ENCODE peak calls at places on chromosomes 13 and 19, in five cellular contexts. E, C, B, V and I are unnamed samples.

GRCh38 chr13:97978661-97979450 is 25.4 kb downstream of the IPO5 start:
- DNase-seq in C (no peak), B (no peak), V (peak; percentile 28), E (no peak), I (no peak)

GRCh38 chr13:21031594-21031993 is 29.8 kb downstream of the LATS2 start:
- DNase-seq in V (no peak), B (no peak), C (no peak), E (no peak), I (no peak)

GRCh38 chr13:60402022-60402421 is 5.0 kb downstream of the TDRD3 start:
- DNase-seq in E (no peak), V (peak; percentile 5), B (no peak), C (no peak), I (no peak)

GRCh38 chr19:56294557-56294956 is 20.1 kb downstream of the ZSCAN5A start:
- DNase-seq in B (no peak), E (no peak), C (no peak), V (peak; percentile 15), I (no peak)

GRCh38 chr13:96781141-96781540 is 213.1 kb downstream of the OXGR1 start:
- DNase-seq in V (no peak), B (no peak), E (no peak), C (no peak), I (no peak)

GRCh38 chr13:76884167-76884566 is 2.0 kb downstream of the KCTD12 start:
- DNase-seq in V (no peak), E (peak; percentile 67), C (peak; percentile 31), B (peak; percentile 64), I (peak; percentile 32)

GRCh38 chr19:29524201-29524911 is 1.4 kb upstream of the VSTM2B start:
- DNase-seq in C (no peak), V (no peak), B (no peak), E (no peak), I (no peak)

GRCh38 chr13:99617474-99618255 is 116.4 kb downstream of the TM9SF2 start:
- DNase-seq in V (peak; percentile 38), E (peak; percentile 12), C (no peak), B (peak; percentile 50), I (no peak)

GRCh38 chr19:10516671-10517286 is 468 bp downstream of the S1PR5 start:
- DNase-seq in C (no peak), B (no peak), E (no peak), V (no peak), I (no peak)

GRCh38 chr19:44164327-44164672 is 600 bp upstream of the ZNF226 start:
- DNase-seq in B (peak; percentile 18), V (no peak), C (no peak), E (no peak), I (no peak)

GRCh38 chr13:28268800-28269223 is 130.5 kb downstream of the PAN3 start:
- DNase-seq in B (no peak), V (no peak), E (no peak), C (no peak), I (peak; percentile 84)

GRCh38 chr19:43820098-43820860 is 6.8 kb upstream of the ZNF283 start:
- DNase-seq in E (peak; percentile 31), C (peak; percentile 45), B (peak; percentile 41), V (peak; percentile 42), I (no peak)

GRCh38 chr13:28299941-28300340 is 161.6 kb downstream of the PAN3 start:
- DNase-seq in B (no peak), C (no peak), E (no peak), V (no peak), I (no peak)

GRCh38 chr19:22610121-22610520 is 24.0 kb upstream of the ZNF492 start:
- DNase-seq in E (no peak), C (no peak), B (no peak), V (no peak), I (no peak)

GRCh38 chr19:2274937-2275535 is 6.9 kb downstream of the PEAK3 start:
- DNase-seq in V (peak; percentile 64), C (peak; percentile 67), B (peak; percentile 85), E (peak; percentile 84), I (no peak)

GRCh38 chr13:101845501-101846012 is 393.1 kb downstream of the ITGBL1 start:
- DNase-seq in C (no peak), B (no peak), V (peak; percentile 3), E (no peak), I (no peak)

GRCh38 chr13:43261018-43261417 is 237.6 kb downstream of the DNAJC15 start:
- DNase-seq in C (no peak), E (no peak), B (no peak), V (peak; percentile 90), I (no peak)

GRCh38 chr19:18173572-18174294 is at the start of gene IFI30:
- DNase-seq in V (no peak), E (peak; percentile 83), C (peak; percentile 77), B (peak; percentile 85), I (peak; percentile 92)

GRCh38 chr19:1765904-1766799 is 12.8 kb downstream of the ONECUT3 start:
- DNase-seq in C (no peak), V (no peak), B (no peak), E (no peak), I (no peak)

GRCh38 chr19:53102186-53102585 is 1.0 kb downstream of the ZNF160 start:
- DNase-seq in E (no peak), B (no peak), V (no peak), C (no peak), I (no peak)

GRCh38 chr13:24709186-24709913 is 29.1 kb downstream of the ATP12A start:
- DNase-seq in V (no peak), E (no peak), B (no peak), C (no peak), I (peak; percentile 44)

GRCh38 chr13:44815507-44816074 is 173.7 kb downstream of the NUFIP1 start:
- DNase-seq in C (no peak), V (peak; percentile 98), B (peak; percentile 24), E (no peak), I (no peak)

GRCh38 chr13:42720116-42720857 is 61.1 kb upstream of the FAM216B start:
- DNase-seq in B (peak; percentile 19), V (peak; percentile 99), C (no peak), E (peak; percentile 32), I (no peak)

GRCh38 chr19:41367848-41368301 is 3.9 kb upstream of the B9D2 start:
- DNase-seq in E (no peak), V (peak; percentile 96), B (no peak), C (no peak), I (no peak)

GRCh38 chr19:19434483-19435045 is 29.1 kb downstream of the GATAD2A start:
- DNase-seq in B (no peak), V (peak; percentile 39), C (peak; percentile 59), E (no peak), I (no peak)

GRCh38 chr13:108572782-108573211 is 56.6 kb upstream of the MYO16 start:
- DNase-seq in V (no peak), E (no peak), B (no peak), C (no peak), I (no peak)

GRCh38 chr13:85497652-85498051 is 301.6 kb downstream of the SLITRK6 start:
- DNase-seq in V (peak; percentile 97), C (no peak), B (no peak), E (no peak), I (no peak)

GRCh38 chr19:46368116-46368515 is 21.2 kb downstream of the PPP5C start:
- DNase-seq in B (no peak), V (no peak), C (no peak), E (no peak), I (no peak)

GRCh38 chr13:102677122-102677521 is 17.7 kb downstream of the METTL21C start:
- DNase-seq in V (no peak), E (no peak), B (no peak), C (no peak), I (no peak)

GRCh38 chr19:1672038-1672768 is 19.8 kb upstream of the TCF3 start:
- DNase-seq in V (peak; percentile 30), B (peak; percentile 41), E (peak; percentile 57), C (no peak), I (peak; percentile 72)

GRCh38 chr13:24670927-24671326 is 9.3 kb upstream of the ATP12A start:
- DNase-seq in C (no peak), E (peak; percentile 59), V (no peak), B (peak; percentile 62), I (no peak)

GRCh38 chr13:77339408-77339807 is 12.5 kb upstream of the MYCBP2 start:
- DNase-seq in B (no peak), E (no peak), V (no peak), C (no peak), I (peak; percentile 68)

GRCh38 chr13:21683034-21683733 is 12.3 kb downstream of the FGF9 start:
- DNase-seq in C (no peak), B (no peak), E (no peak), V (peak; percentile 88), I (no peak)

DNA sequence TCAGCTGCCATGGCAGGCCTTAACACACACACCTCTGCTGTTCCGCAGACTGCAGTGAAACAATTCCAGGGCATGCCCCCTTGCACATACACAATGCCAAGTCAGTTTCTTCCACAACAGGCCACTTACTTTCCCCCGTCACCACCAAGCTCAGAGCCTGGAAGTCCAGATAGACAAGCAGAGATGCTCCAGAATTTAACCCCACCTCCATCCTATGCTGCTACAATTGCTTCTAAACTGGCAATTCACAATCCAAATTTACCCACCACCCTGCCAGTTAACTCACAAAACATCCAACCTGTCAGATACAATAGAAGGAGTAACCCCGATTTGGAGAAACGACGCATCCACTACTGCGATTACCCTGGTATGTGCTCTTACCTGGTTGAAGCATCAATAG is 3.6 kb downstream of the KLF5 start:
- DNase-seq in V (no peak), E (no peak), B (no peak), C (no peak), I (no peak)
- H3K4me3 ChIP-seq in V (no peak overlapping the region), E (no peak overlapping the region), B (peak overlapping the region; percentile 77), C (no peak overlapping the region), I (no peak overlapping the region)

GRCh38 chr19:15454371-15454800 is 4.6 kb upstream of the WIZ start:
- DNase-seq in C (no peak), E (no peak), B (no peak), V (no peak), I (no peak)

GRCh38 chr19:15456871-15457700 is 7.3 kb downstream of the RASAL3 start:
- DNase-seq in E (peak; percentile 67), V (no peak), B (peak; percentile 71), C (no peak), I (no peak)

GRCh38 chr19:15455996-15456395 is 6.2 kb upstream of the WIZ start:
- DNase-seq in B (no peak), C (no peak), E (no peak), V (no peak), I (no peak)

GRCh38 chr19:15456441-15456840 is 6.7 kb upstream of the WIZ start:
- DNase-seq in C (no peak), E (no peak), B (no peak), V (no peak), I (no peak)

GRCh38 chr19:15457701-15458484 is 6.5 kb downstream of the RASAL3 start:
- DNase-seq in V (no peak), E (no peak), C (no peak), B (no peak), I (no peak)
- H3K4me3 ChIP-seq in V (no peak overlapping the region), E (no peak overlapping the region), C (no peak overlapping the region), B (no peak overlapping the region), I (no peak overlapping the region)

DNA sequence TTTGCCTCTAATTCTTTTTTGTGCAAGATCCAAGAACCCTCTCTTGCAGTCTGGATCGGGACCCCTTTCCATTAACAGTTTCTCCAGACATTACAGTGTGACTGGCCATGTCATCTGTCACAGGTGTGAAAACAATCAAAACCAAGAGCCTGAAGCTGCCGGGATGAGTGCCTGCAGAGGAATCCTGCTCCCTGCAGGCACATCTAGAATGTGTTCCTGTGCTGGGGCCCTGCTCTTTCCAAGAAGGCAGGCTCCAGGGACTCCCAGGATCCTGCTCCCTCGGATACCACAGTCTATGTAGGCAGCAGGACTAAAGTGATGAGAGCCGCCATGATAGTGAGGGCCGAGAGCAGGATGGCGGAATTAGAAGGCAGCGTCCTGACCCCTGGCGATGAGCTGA is 38.8 kb downstream of the CCDC169 start:
- DNase-seq in E (no peak), B (no peak), C (no peak), V (no peak), I (no peak)
- H3K4me3 ChIP-seq in E (no peak overlapping the region), B (no peak overlapping the region), C (no peak overlapping the region), V (no peak overlapping the region), I (no peak overlapping the region)

GRCh38 chr13:113210834-113211233 is 1.4 kb downstream of the CUL4A start:
- DNase-seq in B (no peak), E (no peak), V (no peak), C (no peak), I (no peak)
- H3K4me3 ChIP-seq in B (no peak overlapping the region), E (no peak overlapping the region), V (peak overlapping the region; percentile 4), C (no peak overlapping the region), I (peak overlapping the region; percentile 71)